ENCODE peak calls at places on chromosomes 2 and 18, in four cellular contexts. L, E, A and O are unnamed samples.
A peak's percentile ranks its signal among the peaks of the same experiment; 100 is the strongest.

GRCh38 chr2:63790491-63790890 is 51.2 kb upstream of the UGP2 start:
- DNase-seq in L (no peak), A (no peak), E (no peak), O (no peak)

GRCh38 chr2:240479561-240479960 is 44.1 kb downstream of the GPC1 start:
- DNase-seq in A (no peak), L (no peak), E (peak; percentile 67), O (no peak)

GRCh38 chr18:79640064-79640672 is 39.4 kb upstream of the CTDP1 start:
- DNase-seq in A (no peak), E (peak; percentile 31), L (no peak), O (no peak)

GRCh38 chr2:227038550-227039189 is 125.3 kb downstream of the COL4A4 start:
- DNase-seq in A (no peak), L (no peak), E (no peak), O (no peak)

GRCh38 chr18:7236899-7237298 is 6.0 kb downstream of the LRRC30 start:
- DNase-seq in E (no peak), L (no peak), A (no peak), O (no peak)

GRCh38 chr2:204003276-204003985 is 66.9 kb downstream of the ICOS start:
- DNase-seq in L (no peak), A (no peak), E (no peak), O (no peak)

GRCh38 chr2:66699481-66700180 is 264.7 kb downstream of the MEIS1 start:
- DNase-seq in A (no peak), L (no peak), E (no peak), O (no peak)

GRCh38 chr2:158004131-158004530 is 97.5 kb upstream of the UPP2 start:
- DNase-seq in E (no peak), A (no peak), L (no peak), O (no peak)

GRCh38 chr2:215693269-215693998 is 257.6 kb upstream of the FN1 start:
- DNase-seq in A (no peak), L (no peak), E (no peak), O (no peak)

GRCh38 chr2:163613155-163613554 is 122.7 kb downstream of the FIGN start:
- DNase-seq in L (no peak), E (no peak), A (no peak), O (no peak)

GRCh38 chr2:192288290-192288689 is 93.6 kb upstream of the TMEFF2 start:
- DNase-seq in A (no peak), E (no peak), L (no peak), O (no peak)

GRCh38 chr2:224101820-224102630 is 62.9 kb upstream of the SERPINE2 start:
- DNase-seq in L (no peak), E (no peak), A (no peak), O (no peak)

GRCh38 chr18:8972116-8972515 is 130.4 kb upstream of the NDUFV2 start:
- DNase-seq in L (no peak), E (no peak), A (no peak), O (no peak)

GRCh38 chr2:11502740-11503292 is 31.0 kb upstream of the GREB1 start:
- DNase-seq in E (no peak), A (no peak), L (no peak), O (no peak)

GRCh38 chr18:25726278-25726677 is 364.1 kb downstream of the SS18 start:
- DNase-seq in A (no peak), L (no peak), E (no peak), O (no peak)

GRCh38 chr18:77557030-77557429 is 307.4 kb downstream of the GALR1 start:
- DNase-seq in E (no peak), A (no peak), L (no peak), O (no peak)

GRCh38 chr2:27314709-27315108 is 6.5 kb upstream of the UCN start:
- DNase-seq in L (no peak), E (no peak), A (no peak), O (no peak)

GRCh38 chr18:77763530-77763929 is 513.9 kb downstream of the GALR1 start:
- DNase-seq in L (no peak), A (no peak), E (no peak), O (no peak)

DNA sequence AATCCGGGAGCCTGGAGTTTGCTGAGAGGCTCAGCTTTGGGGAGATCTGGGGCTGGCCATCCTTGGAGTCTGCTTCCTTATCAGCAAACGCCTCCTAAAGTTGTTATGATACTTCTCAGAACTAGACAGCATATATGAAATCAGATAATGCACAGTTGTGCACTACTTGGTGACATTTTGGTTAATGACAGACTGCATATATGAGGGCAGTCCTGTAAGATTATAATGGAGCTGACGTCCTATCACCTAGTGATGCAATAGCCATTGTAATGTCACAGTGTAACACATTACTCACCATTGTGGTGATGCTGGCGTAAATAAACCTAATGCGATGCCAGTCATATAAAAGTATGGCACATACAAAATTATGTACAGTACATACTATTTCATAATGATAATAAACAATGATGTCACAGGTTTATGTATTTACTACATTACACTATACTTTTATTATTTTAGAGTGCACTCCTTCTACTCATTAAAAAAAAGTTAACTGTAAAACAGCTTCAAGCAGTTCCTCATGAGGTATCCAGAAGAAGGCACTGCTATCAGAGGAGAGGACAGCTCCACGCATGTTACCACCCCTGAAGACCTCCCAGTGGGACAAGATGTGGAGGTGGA is 298.1 kb upstream of the REV1 start:
- DNase-seq in E (no peak), A (no peak), L (no peak), O (no peak)
- H3K27ac ChIP-seq in E (no peak overlapping the region), A (no peak overlapping the region), L (no peak overlapping the region), O (no peak overlapping the region)

GRCh38 chr2:20216130-20217025 is 8.6 kb downstream of the SDC1 start:
- DNase-seq in E (no peak), L (no peak), A (no peak), O (no peak)
- TF ChIP-seq POLR2A in E (no peak), L (no peak), A (no peak), O (no peak)

DNA sequence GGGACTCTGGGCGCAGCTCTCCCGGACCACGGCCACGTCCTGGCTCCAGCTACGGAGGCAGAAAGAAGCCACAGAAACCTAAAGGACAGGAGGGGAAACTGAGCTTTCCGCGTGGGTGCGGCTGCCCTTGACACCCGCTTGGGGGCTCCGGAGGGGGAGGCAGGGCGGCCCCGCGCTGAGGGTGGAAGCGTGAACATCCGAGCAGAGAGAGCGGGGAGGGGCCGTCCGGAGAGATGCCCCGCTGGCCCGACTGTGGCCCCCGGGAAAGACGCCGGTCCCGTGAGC is 80.5 kb downstream of the GFPT1 start:
- DNase-seq in L (no peak), E (no peak), A (no peak), O (no peak)
- TF ChIP-seq POLR2AphosphoS5 in L (no peak), E (no peak), A (no peak), O (no peak)

GRCh38 chr2:101806123-101806522 is 108.6 kb downstream of the MAP4K4 start:
- DNase-seq in A (peak; percentile 25), E (no peak), L (peak; percentile 57), O (no peak)
- H3K27ac ChIP-seq in A (no peak overlapping the region), E (no peak overlapping the region), L (peak overlapping the region; percentile 55), O (peak overlapping the region; percentile 11)